ENCODE peak calls at places on chromosome 20, in nine cellular contexts. T is cardiac muscle cell; J is activated CD4-positive, alpha-beta T cell treated with anti-CD3 and anti-CD28 coated beads, Interleukin-2, amount 10 ng/mL, durations not matched to agents 7 days and 5 days; O is SK-N-SH; S is brain microvascular endothelial cell; M is HEK293T; I is cerebellar cortex; Y is left lobe of liver; P is NCI-H1436. V is an unnamed sample.

GRCh38 chr20:1900321-1900791 is 5.1 kb downstream of the SIRPA start:
- DNase-seq in T (peak; percentile 82), J (no peak), O (peak; percentile 86), S (peak; percentile 68), M (peak; percentile 81), I (peak; percentile 91), Y (no peak), P (peak; percentile 62), V (peak; percentile 73)

GRCh38 chr20:37142708-37143107 is 36.4 kb upstream of the RPN2 start:
- DNase-seq in T (no peak), J (no peak), O (no peak), S (no peak), M (no peak), I (no peak), Y (no peak), P (no peak), V (peak; percentile 29)

GRCh38 chr20:62516345-62516744 is 40.5 kb upstream of the GATA5 start:
- DNase-seq in T (peak; percentile 47), J (no peak), O (no peak), S (no peak), M (no peak), I (no peak), Y (no peak), P (peak; percentile 17), V (no peak)

GRCh38 chr20:10093087-10093591 is 58.4 kb downstream of the ANKEF1 start:
- DNase-seq in T (no peak), J (no peak), O (no peak), S (peak; percentile 45), M (no peak), I (peak; percentile 74), Y (no peak), P (no peak), V (peak; percentile 50)

GRCh38 chr20:62817975-62818591 is 1.2 kb downstream of the COL9A3 start:
- DNase-seq in T (no peak), J (no peak), O (no peak), S (no peak), M (no peak), I (no peak), Y (no peak), P (no peak), V (no peak)

GRCh38 chr20:59780494-59781185 is 152.8 kb downstream of the SYCP2 start:
- DNase-seq in T (no peak), J (no peak), O (no peak), S (no peak), M (no peak), I (no peak), Y (peak; percentile 22), P (no peak), V (no peak)

GRCh38 chr20:25750220-25750764 is 53.6 kb upstream of the ZNF337 start:
- DNase-seq in T (no peak), J (no peak), O (no peak), S (no peak), M (no peak), I (no peak), Y (no peak), P (no peak), V (no peak)

GRCh38 chr20:2713285-2713684 is 20.7 kb downstream of the EBF4 start:
- DNase-seq in T (no peak), J (no peak), O (no peak), S (no peak), M (no peak), I (peak; percentile 4), Y (no peak), P (no peak), V (no peak)

GRCh38 chr20:51269671-51270070 is 246.8 kb upstream of the KCNG1 start:
- DNase-seq in T (no peak), J (no peak), O (peak; percentile 31), S (no peak), M (no peak), I (no peak), Y (no peak), P (no peak), V (no peak)

GRCh38 chr20:34639755-34640222 is 37.1 kb downstream of the PIGU start:
- DNase-seq in T (peak; percentile 2), J (no peak), O (no peak), S (no peak), M (peak; percentile 27), I (no peak), Y (no peak), P (peak; percentile 43), V (no peak)

GRCh38 chr20:9660236-9660868 is 146.0 kb downstream of the LAMP5 start:
- DNase-seq in T (peak; percentile 79), J (peak; percentile 28), O (no peak), S (no peak), M (peak; percentile 11), I (no peak), Y (no peak), P (no peak), V (no peak)

GRCh38 chr20:35319206-35320197 is 27.3 kb upstream of the FAM83C start:
- DNase-seq in T (no peak), J (no peak), O (no peak), S (peak; percentile 69), M (peak; percentile 87), I (no peak), Y (no peak), P (no peak), V (no peak)

GRCh38 chr20:49913399-49914047 is 1.8 kb downstream of the SPATA2 start:
- DNase-seq in T (no peak), J (no peak), O (no peak), S (no peak), M (no peak), I (peak; percentile 37), Y (no peak), P (no peak), V (no peak)

GRCh38 chr20:54075322-54075721 is 4.9 kb upstream of the BCAS1 start:
- DNase-seq in T (no peak), J (no peak), O (no peak), S (no peak), M (no peak), I (no peak), Y (no peak), P (no peak), V (no peak)

GRCh38 chr20:51678041-51678697 is 90.0 kb downstream of the ATP9A start:
- DNase-seq in T (no peak), J (no peak), O (peak; percentile 84), S (no peak), M (no peak), I (peak; percentile 95), Y (no peak), P (no peak), V (peak; percentile 18)

GRCh38 chr20:46703435-46703834 is 6.0 kb upstream of the SLC2A10 start:
- DNase-seq in T (no peak), J (no peak), O (no peak), S (no peak), M (no peak), I (no peak), Y (peak; percentile 71), P (no peak), V (no peak)

GRCh38 chr20:47438464-47439381 is 63.0 kb upstream of the NCOA3 start:
- DNase-seq in T (no peak), J (peak; percentile 8), O (no peak), S (no peak), M (peak; percentile 32), I (peak; percentile 19), Y (no peak), P (no peak), V (no peak)

GRCh38 chr20:13117200-13117599 is 103.9 kb upstream of the ISM1 start:
- DNase-seq in T (no peak), J (no peak), O (no peak), S (no peak), M (no peak), I (no peak), Y (no peak), P (no peak), V (no peak)

GRCh38 chr20:45912344-45912682 is 358 bp upstream of the PLTP start:
- DNase-seq in T (no peak), J (no peak), O (no peak), S (no peak), M (no peak), I (no peak), Y (no peak), P (no peak), V (no peak)

GRCh38 chr20:61788343-61788742 is 277.3 kb downstream of the TAF4 start:
- DNase-seq in T (no peak), J (no peak), O (no peak), S (no peak), M (no peak), I (no peak), Y (no peak), P (no peak), V (no peak)

GRCh38 chr20:11734431-11734830 is 183.3 kb upstream of the BTBD3 start:
- DNase-seq in T (no peak), J (no peak), O (no peak), S (no peak), M (no peak), I (peak; percentile 90), Y (no peak), P (peak; percentile 76), V (no peak)